ENCODE peak calls at places on chromosomes 16 and 17, in five cellular contexts. Z, D, C, X and Y are unnamed samples.

GRCh38 chr17:82033359-82034085 is 2.0 kb downstream of the RAC3 start:
- DNase-seq in D (no peak), Z (no peak), C (no peak), X (no peak), Y (no peak)

GRCh38 chr17:56929362-56929969 is 15.6 kb upstream of the TRIM25 start:
- DNase-seq in Z (no peak), X (no peak), C (no peak), D (no peak), Y (no peak)

GRCh38 chr17:35991075-35991474 is 4.5 kb upstream of the CCL14 start:
- DNase-seq in Z (no peak), D (no peak), X (no peak), C (no peak), Y (no peak)

GRCh38 chr17:20063665-20064648 is 54.8 kb downstream of the SPECC1 start:
- DNase-seq in D (peak; percentile 93), X (no peak), Z (no peak), C (peak; percentile 55), Y (peak; percentile 94)

GRCh38 chr17:77076046-77076882 is 64.5 kb upstream of the SEC14L1 start:
- DNase-seq in X (no peak), C (no peak), Z (no peak), D (peak; percentile 17), Y (no peak)

GRCh38 chr17:21549107-21549687 is 143.1 kb upstream of the KCNJ18 start:
- DNase-seq in D (peak; percentile 48), X (no peak), Z (no peak), C (no peak), Y (no peak)

GRCh38 chr16:84611041-84611440 is 6.8 kb downstream of the COTL1 start:
- DNase-seq in X (no peak), C (no peak), Z (no peak), D (peak; percentile 73), Y (no peak)

GRCh38 chr17:82058230-82058854 is 6.6 kb downstream of the GPS1 start:
- DNase-seq in Z (no peak), C (no peak), X (no peak), D (no peak), Y (no peak)

GRCh38 chr17:73360961-73361761 is 49.4 kb upstream of the CDC42EP4 start:
- DNase-seq in D (no peak), C (peak; percentile 43), X (peak; percentile 50), Z (peak; percentile 34), Y (no peak)

GRCh38 chr16:55370762-55371482 is 46.9 kb downstream of the IRX6 start:
- DNase-seq in Z (peak; percentile 58), C (peak; percentile 50), D (peak; percentile 24), X (peak; percentile 78), Y (no peak)

DNA sequence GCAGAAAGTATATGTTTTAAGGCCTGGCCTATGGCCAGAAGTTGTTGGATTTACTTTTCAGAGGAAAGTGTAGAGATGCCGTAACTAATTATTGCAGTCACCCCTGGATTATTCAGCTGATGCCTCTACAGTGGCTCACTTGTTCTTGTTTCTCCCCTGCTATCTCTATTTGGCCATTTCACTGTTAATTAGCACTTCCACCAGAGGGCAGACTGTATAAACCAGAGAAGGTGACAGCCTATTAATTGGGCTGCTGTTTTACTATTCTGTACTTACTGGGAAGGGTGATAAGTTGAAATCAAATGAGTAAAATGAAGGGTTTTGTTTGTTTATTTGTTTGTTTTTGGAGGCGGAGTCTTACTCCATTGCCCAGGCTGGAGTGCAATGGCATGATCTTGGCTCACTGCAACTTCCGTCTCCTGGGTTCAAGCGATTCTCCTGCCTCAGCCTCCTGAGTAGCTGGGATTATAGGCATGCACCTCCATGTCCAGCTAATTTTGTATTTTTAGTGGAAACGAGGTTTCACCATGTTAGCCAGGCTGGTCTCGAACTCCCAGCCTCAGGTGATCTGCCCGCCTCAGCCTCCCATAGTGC is 66.0 kb downstream of the CDK12 start:
- DNase-seq in Z (no peak), D (peak; percentile 27), X (peak; percentile 17), C (no peak), Y (no peak)
- TF ChIP-seq CTCF in Z (peak; percentile 61), D (peak; percentile 51), X (peak; percentile 59), C (peak; percentile 54), Y (peak; percentile 51)

GRCh38 chr17:34146440-34147043 is 108.5 kb upstream of the CCL2 start:
- DNase-seq in Z (peak; percentile 31), X (peak; percentile 52), D (no peak), C (peak; percentile 85), Y (no peak)
- TF ChIP-seq CTCF in Z (peak; percentile 73), X (peak; percentile 25), D (peak; percentile 20), C (peak; percentile 93), Y (no peak)

DNA sequence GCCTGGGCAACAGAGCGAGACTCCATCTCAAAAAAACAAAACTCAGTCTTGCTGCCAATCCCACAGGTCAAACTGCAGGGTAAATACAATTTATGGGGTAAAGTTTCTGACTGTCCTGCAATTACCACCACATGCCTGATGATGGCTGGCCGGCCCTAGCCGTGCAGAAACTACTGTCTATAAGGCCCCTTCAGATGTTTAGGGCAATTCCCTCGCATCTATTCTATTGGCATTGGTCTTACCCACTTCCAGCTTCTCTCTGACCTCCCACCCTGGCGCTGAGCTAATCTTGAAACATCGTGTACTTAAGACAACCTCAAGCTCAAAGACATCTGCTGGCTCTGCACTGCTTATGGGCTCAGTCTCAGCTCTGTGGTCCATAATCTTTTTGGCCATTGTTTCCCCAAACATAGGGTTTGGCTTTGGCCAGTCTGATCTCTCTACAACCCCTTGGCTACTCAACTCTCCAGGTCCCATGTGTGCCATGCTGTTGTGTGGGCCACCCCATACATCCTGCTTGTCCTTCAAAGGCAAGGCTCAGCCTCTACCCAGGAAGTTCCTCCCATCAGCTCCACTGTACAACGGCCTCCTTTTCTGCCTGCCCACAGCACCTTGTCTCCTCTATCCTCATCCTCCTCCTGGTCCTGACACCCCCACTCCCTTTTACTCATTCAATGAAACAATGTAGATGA is 16.6 kb downstream of the MAP3K14 start:
- DNase-seq in C (no peak), D (no peak), X (no peak), Z (no peak), Y (no peak)
- TF ChIP-seq CTCF in C (no peak), D (no peak), X (no peak), Z (no peak), Y (no peak)

DNA sequence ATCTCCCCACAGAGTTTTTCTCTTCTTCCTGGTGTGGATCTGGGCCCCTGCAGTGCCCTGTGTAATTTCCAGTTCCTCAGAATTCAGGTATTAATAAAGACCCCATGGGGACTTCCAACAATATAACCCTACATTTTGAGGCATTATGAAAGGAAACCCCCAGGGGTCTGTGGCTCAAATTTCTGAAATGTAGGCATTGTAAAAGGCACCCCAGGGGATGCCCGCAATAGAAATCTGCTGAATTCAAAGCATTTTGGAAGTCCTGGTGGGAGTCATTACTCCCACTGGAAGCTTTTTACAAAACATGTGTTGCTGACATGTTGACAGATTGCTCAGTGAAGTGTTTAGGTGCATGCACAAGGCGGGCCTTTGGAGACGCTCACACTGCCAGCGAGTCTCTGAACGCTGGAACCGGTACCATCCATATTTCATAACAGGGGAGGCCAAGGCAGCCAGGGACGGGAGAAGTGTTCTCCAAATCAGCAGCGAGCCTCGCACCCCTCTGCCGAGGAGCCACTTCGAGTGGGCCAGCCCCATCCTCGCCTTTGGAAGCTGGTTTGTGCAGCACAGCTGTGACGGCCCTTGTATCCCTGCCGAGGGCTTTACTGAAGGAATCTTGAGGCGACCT is 153.9 kb downstream of the ZNF423 start:
- DNase-seq in C (peak; percentile 21), Z (peak; percentile 52), D (peak; percentile 71), X (peak; percentile 94), Y (no peak)
- TF ChIP-seq CTCF in C (no peak), Z (no peak), D (no peak), X (no peak), Y (no peak)

DNA sequence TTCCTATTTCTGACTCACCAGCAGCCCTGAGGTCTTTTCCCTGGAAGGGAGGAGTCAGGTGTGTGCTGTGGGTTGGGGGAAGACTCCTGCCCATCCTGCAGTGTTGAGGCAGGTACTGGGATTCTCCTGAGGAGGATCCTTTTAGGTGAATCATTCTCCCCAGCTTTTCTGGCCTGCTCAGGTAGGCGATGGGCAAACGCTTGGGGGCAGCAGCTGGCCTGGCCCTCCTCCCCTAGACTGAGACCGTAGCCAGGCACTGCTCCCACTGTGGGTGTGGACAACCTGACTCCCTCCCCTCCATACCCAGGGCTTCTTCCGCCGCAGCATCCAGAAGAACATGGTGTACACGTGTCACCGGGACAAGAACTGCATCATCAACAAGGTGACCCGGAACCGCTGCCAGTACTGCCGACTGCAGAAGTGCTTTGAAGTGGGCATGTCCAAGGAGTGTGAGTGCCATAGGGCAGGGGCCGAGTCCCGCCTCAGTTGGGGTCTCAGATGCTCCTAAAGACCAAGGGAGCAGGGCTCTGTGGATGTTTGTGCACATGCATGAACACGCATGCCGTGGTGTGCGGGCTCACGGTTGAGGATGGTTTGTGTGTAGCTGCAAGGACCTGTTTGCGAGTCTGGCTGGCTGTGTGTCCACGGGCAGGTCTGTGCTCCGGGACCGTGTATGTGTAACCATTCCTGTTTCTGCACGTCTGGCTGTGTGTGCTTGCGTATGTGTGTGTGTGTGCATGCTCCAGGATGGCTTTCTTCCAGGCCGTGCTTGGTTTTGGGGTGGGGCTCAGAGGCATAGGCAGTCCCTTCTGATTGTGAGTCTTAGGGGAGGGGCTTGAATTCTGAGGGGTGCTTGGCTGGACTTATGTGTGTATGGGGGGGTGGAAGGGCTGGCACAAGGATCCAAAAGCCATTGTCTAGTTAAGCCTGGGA is 14.8 kb downstream of the GJD3 start:
- DNase-seq in C (no peak), D (peak; percentile 62), Z (no peak), X (no peak), Y (no peak)
- TF ChIP-seq CTCF in C (no peak), D (no peak), Z (no peak), X (no peak), Y (no peak)

DNA sequence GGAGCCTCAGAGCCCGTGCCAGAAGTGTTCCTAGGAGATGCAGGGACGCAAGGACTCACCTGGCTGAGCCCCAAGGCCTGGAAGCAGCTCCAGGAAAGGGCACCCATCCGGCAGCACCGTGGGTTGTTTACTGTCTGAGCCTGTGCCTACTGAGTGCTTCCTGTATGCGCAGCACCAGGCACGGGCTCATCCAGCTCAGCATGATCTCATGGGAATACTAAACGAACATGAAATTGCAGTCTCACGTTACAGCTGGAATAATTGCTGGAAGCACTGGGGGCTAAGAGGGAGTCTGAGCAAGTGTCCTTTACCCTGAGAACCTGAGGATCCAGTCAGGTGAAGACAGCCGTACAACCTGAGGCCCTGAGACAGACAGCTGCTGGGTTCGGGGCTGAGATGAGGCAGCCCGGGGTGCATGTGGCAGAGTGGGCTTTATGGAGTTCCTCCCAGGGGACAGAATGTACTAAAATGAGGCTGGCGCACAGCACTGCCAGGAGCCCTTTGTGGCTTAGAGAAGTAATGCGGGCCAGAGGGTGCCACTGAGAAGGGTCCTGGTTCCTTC is 5.4 kb downstream of the CTRL start:
- DNase-seq in X (no peak), C (peak; percentile 87), D (no peak), Z (no peak), Y (no peak)
- TF ChIP-seq CTCF in X (no peak), C (peak; percentile 44), D (no peak), Z (no peak), Y (no peak)

DNA sequence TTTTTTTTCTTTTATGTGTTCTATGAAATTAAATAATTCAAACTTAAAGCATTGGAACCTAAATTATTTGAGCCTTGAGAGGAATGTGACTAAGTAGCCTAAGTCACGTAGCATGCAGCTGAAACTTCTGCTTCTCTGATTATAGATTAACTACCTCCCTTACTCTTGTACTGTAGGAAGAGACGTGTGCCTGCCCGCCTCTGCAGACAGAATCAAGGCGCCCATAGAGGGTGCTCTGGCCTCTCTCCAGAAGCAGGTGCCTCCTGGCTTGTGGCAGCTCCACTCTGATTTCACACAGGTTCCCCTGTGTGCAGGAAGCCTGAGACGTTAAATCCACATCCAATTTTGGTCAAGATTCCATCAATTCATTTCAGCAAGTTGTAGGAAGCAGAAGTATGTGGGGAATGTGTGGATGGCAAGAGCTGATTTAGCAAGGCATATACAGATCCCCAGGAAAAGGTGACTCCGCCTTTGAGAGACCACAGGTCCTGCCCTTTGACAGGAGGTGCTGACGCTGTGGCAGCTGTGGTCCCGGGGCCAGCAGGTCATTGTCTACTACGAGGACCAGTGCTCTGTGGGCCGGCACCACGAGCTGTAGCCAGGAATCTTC is 1418.8 kb downstream of the CDH11 start:
- DNase-seq in D (peak; percentile 12), X (peak; percentile 63), Z (no peak), C (peak; percentile 79), Y (no peak)
- TF ChIP-seq CTCF in D (no peak), X (no peak), Z (no peak), C (peak; percentile 31), Y (no peak)